ENCODE peak calls at places on chromosomes 3 and 15, in seven cellular contexts. One of them, this sample, is unnamed. For H3K27me3, the result is how much of the 10 kb centered on the place peaks cover.

GRCh38 chr3:8869613-8870012 is 93.7 kb downstream of the RAD18 start:
- DNase-seq in IMR-90: peak
- DNase-seq in trophoblast cell: peak
- DNase-seq in H1: no peak
- DNase-seq in mesendoderm: peak
- DNase-seq in H9: no peak
- DNase-seq in mesenchymal stem cell: peak
- DNase-seq in this sample: peak

GRCh38 chr15:92336588-92336987 is 57.1 kb upstream of the ST8SIA2 start:
- DNase-seq in H9: no peak
- DNase-seq in mesendoderm: no peak
- DNase-seq in H1: no peak
- DNase-seq in IMR-90: no peak
- DNase-seq in trophoblast cell: no peak
- DNase-seq in mesenchymal stem cell: no peak
- DNase-seq in this sample: no peak

GRCh38 chr3:31142139-31142538 is 247.7 kb upstream of the GADL1 start:
- DNase-seq in trophoblast cell: peak
- DNase-seq in H9: no peak
- DNase-seq in H1: no peak
- DNase-seq in mesendoderm: no peak
- DNase-seq in IMR-90: no peak
- DNase-seq in mesenchymal stem cell: no peak
- DNase-seq in this sample: no peak

GRCh38 chr3:89572261-89572660 is 464.8 kb downstream of the EPHA3 start:
- DNase-seq in IMR-90: peak
- DNase-seq in mesenchymal stem cell: no peak
- DNase-seq in mesendoderm: no peak
- DNase-seq in H9: no peak
- DNase-seq in H1: no peak
- DNase-seq in trophoblast cell: no peak
- DNase-seq in this sample: no peak

GRCh38 chr15:68415501-68416157 is 16.3 kb downstream of the ITGA11 start:
- DNase-seq in trophoblast cell: no peak
- DNase-seq in H9: peak
- DNase-seq in H1: peak
- DNase-seq in mesenchymal stem cell: no peak
- DNase-seq in mesendoderm: no peak
- DNase-seq in IMR-90: no peak
- DNase-seq in this sample: no peak

GRCh38 chr3:131329774-131330173 is 51.8 kb upstream of the NUDT16 start:
- DNase-seq in trophoblast cell: no peak
- DNase-seq in IMR-90: no peak
- DNase-seq in mesendoderm: no peak
- DNase-seq in H1: no peak
- DNase-seq in mesenchymal stem cell: no peak
- DNase-seq in H9: no peak
- DNase-seq in this sample: no peak

GRCh38 chr3:197750863-197751737 is 1.4 kb downstream of the FYTTD1 start:
- DNase-seq in H1: no peak
- DNase-seq in H9: no peak
- DNase-seq in trophoblast cell: peak
- DNase-seq in mesendoderm: peak
- DNase-seq in mesenchymal stem cell: peak
- DNase-seq in IMR-90: peak
- DNase-seq in this sample: no peak

GRCh38 chr15:66472176-66472999 is 25.2 kb downstream of the SNAPC5 start:
- DNase-seq in IMR-90: peak
- DNase-seq in trophoblast cell: peak
- DNase-seq in H9: no peak
- DNase-seq in mesendoderm: peak
- DNase-seq in mesenchymal stem cell: peak
- DNase-seq in H1: no peak
- DNase-seq in this sample: no peak

GRCh38 chr3:16795601-16796000 is 89.2 kb upstream of the PLCL2 start:
- DNase-seq in trophoblast cell: no peak
- DNase-seq in mesendoderm: no peak
- DNase-seq in H1: no peak
- DNase-seq in IMR-90: no peak
- DNase-seq in H9: no peak
- DNase-seq in mesenchymal stem cell: no peak
- DNase-seq in this sample: no peak

GRCh38 chr3:54083901-54084300 is 38.5 kb upstream of the CACNA2D3 start:
- DNase-seq in trophoblast cell: no peak
- DNase-seq in mesendoderm: no peak
- DNase-seq in mesenchymal stem cell: no peak
- DNase-seq in H1: no peak
- DNase-seq in H9: no peak
- DNase-seq in IMR-90: no peak
- DNase-seq in this sample: no peak

GRCh38 chr15:25501828-25502446 is 63.1 kb upstream of the UBE3A start:
- DNase-seq in H9: peak
- DNase-seq in mesenchymal stem cell: peak
- DNase-seq in trophoblast cell: peak
- DNase-seq in H1: no peak
- DNase-seq in IMR-90: peak
- DNase-seq in mesendoderm: peak
- DNase-seq in this sample: no peak

GRCh38 chr15:25509697-25510096 is 70.9 kb upstream of the UBE3A start:
- DNase-seq in H1: no peak
- DNase-seq in mesenchymal stem cell: no peak
- DNase-seq in mesendoderm: no peak
- DNase-seq in trophoblast cell: no peak
- DNase-seq in IMR-90: no peak
- DNase-seq in H9: no peak
- DNase-seq in this sample: no peak

GRCh38 chr15:25498835-25499234 is 60.0 kb upstream of the UBE3A start:
- DNase-seq in H1: no peak
- DNase-seq in mesenchymal stem cell: no peak
- DNase-seq in H9: no peak
- DNase-seq in IMR-90: no peak
- DNase-seq in mesendoderm: no peak
- DNase-seq in trophoblast cell: no peak
- DNase-seq in this sample: no peak

GRCh38 chr15:25508369-25509002 is 69.7 kb upstream of the UBE3A start:
- DNase-seq in H1: no peak
- DNase-seq in trophoblast cell: no peak
- DNase-seq in H9: no peak
- DNase-seq in IMR-90: peak
- DNase-seq in mesenchymal stem cell: peak
- DNase-seq in mesendoderm: peak
- DNase-seq in this sample: peak

GRCh38 chr15:25504307-25504706 is 65.5 kb upstream of the UBE3A start:
- DNase-seq in IMR-90: peak
- DNase-seq in mesendoderm: no peak
- DNase-seq in H9: no peak
- DNase-seq in H1: no peak
- DNase-seq in trophoblast cell: no peak
- DNase-seq in mesenchymal stem cell: no peak
- DNase-seq in this sample: no peak
- H3K4ac ChIP-seq in IMR-90: no peak
- H3K4ac ChIP-seq in mesendoderm: no peak
- H3K4ac ChIP-seq in H9: no peak
- H3K4ac ChIP-seq in H1: peak
- H3K4ac ChIP-seq in trophoblast cell: no peak
- H3K4ac ChIP-seq in mesenchymal stem cell: no peak
- H3K4ac ChIP-seq in this sample: no peak

GRCh38 chr15:101531170-101531569 is 41.7 kb upstream of the PCSK6 start:
- DNase-seq in mesenchymal stem cell: no peak
- DNase-seq in H9: no peak
- DNase-seq in IMR-90: no peak
- DNase-seq in mesendoderm: no peak
- DNase-seq in H1: peak
- DNase-seq in trophoblast cell: no peak
- DNase-seq in this sample: no peak
- H3K27me3 ChIP-seq in mesenchymal stem cell: under half
- H3K27me3 ChIP-seq in H9: under half
- H3K27me3 ChIP-seq in IMR-90: under half
- H3K27me3 ChIP-seq in mesendoderm: under half
- H3K27me3 ChIP-seq in H1: under half
- H3K27me3 ChIP-seq in trophoblast cell: under half
- H3K27me3 ChIP-seq in this sample: under half

DNA sequence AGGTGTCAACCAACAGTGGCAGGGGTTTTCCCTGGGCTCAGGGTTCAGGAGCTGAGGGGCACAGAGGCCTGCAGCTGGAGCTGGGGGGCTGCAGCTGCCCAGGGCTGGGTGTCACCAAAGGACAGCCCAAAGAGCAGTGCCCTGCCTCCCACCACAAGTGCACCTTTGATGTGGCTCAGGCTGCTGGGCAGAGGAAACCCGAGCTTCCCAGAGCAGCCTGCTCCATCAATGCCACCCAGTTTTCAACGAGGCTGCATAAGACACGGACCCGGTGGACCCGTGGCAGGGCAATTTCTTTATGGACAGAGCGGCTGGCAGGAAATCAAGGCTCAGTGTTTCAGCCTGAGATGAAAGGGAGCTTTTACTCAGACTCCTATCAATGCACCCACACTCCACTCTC is 18.8 kb downstream of the SEMA5B start:
- DNase-seq in H9: no peak
- DNase-seq in trophoblast cell: no peak
- DNase-seq in IMR-90: no peak
- DNase-seq in H1: no peak
- DNase-seq in mesenchymal stem cell: no peak
- DNase-seq in mesendoderm: no peak
- DNase-seq in this sample: no peak
- H3K4ac ChIP-seq in H9: no peak
- H3K4ac ChIP-seq in trophoblast cell: no peak
- H3K4ac ChIP-seq in IMR-90: no peak
- H3K4ac ChIP-seq in H1: no peak
- H3K4ac ChIP-seq in mesenchymal stem cell: no peak
- H3K4ac ChIP-seq in mesendoderm: no peak
- H3K4ac ChIP-seq in this sample: no peak

DNA sequence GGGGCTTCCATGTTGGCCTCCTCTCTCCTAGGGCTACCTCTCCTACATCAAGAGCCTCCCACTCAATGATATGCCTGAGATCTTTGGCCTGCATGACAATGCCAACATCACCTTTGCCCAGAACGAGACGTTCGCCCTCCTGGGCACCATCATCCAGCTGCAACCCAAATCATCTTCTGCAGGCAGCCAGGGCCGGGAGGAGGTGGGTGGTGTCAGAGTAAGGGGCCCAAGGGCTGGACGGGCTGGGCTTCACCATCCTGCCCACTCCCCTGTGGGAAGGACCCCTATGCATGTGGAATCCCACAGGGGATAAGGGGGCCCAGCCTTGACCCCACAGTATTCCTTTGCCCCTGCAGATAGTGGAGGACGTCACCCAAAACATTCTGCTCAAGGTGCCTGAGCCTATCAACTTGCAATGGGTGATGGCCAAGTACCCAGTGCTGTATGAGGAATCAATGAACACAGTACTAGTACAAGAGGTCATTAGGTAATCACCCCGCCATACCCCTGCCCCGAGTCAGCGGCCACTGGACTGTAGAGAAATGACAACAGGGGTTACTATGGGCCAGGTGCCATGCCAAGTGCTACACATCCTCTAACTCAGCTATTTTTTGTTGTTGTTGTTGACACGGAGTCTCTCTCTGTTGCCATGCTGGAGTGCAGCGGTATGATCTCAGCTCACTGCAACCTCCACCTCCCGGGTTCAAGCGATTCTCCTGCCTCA is 47.1 kb downstream of the SEMA3G start:
- DNase-seq in IMR-90: no peak
- DNase-seq in mesenchymal stem cell: no peak
- DNase-seq in mesendoderm: peak
- DNase-seq in trophoblast cell: no peak
- DNase-seq in H9: no peak
- DNase-seq in H1: no peak
- DNase-seq in this sample: no peak
- H3K27me3 ChIP-seq in IMR-90: under half
- H3K27me3 ChIP-seq in mesenchymal stem cell: under half
- H3K27me3 ChIP-seq in mesendoderm: under half
- H3K27me3 ChIP-seq in trophoblast cell: under half
- H3K27me3 ChIP-seq in H9: under half
- H3K27me3 ChIP-seq in H1: under half
- H3K27me3 ChIP-seq in this sample: under half

GRCh38 chr15:27601239-27601942 is 497.7 kb downstream of the OCA2 start:
- DNase-seq in H1: no peak
- DNase-seq in IMR-90: no peak
- DNase-seq in mesendoderm: peak
- DNase-seq in mesenchymal stem cell: no peak
- DNase-seq in H9: no peak
- DNase-seq in trophoblast cell: no peak
- DNase-seq in this sample: no peak

GRCh38 chr15:27598251-27599045 is 500.7 kb downstream of the OCA2 start:
- DNase-seq in mesenchymal stem cell: no peak
- DNase-seq in H1: no peak
- DNase-seq in H9: no peak
- DNase-seq in IMR-90: no peak
- DNase-seq in trophoblast cell: no peak
- DNase-seq in mesendoderm: no peak
- DNase-seq in this sample: no peak
- H3K4ac ChIP-seq in mesenchymal stem cell: no peak
- H3K4ac ChIP-seq in H1: no peak
- H3K4ac ChIP-seq in H9: no peak
- H3K4ac ChIP-seq in IMR-90: no peak
- H3K4ac ChIP-seq in trophoblast cell: no peak
- H3K4ac ChIP-seq in mesendoderm: no peak
- H3K4ac ChIP-seq in this sample: no peak

GRCh38 chr3:195835791-195836190 is 24.1 kb upstream of the MUC4 start:
- DNase-seq in mesenchymal stem cell: no peak
- DNase-seq in H1: no peak
- DNase-seq in trophoblast cell: no peak
- DNase-seq in H9: no peak
- DNase-seq in mesendoderm: no peak
- DNase-seq in IMR-90: no peak
- DNase-seq in this sample: no peak

GRCh38 chr3:195834675-195835583 is 23.2 kb upstream of the MUC4 start:
- DNase-seq in mesendoderm: no peak
- DNase-seq in mesenchymal stem cell: no peak
- DNase-seq in IMR-90: no peak
- DNase-seq in H1: no peak
- DNase-seq in trophoblast cell: no peak
- DNase-seq in H9: no peak
- DNase-seq in this sample: no peak

GRCh38 chr3:195839260-195840010 is 27.7 kb upstream of the MUC4 start:
- DNase-seq in mesenchymal stem cell: no peak
- DNase-seq in trophoblast cell: no peak
- DNase-seq in IMR-90: no peak
- DNase-seq in H1: no peak
- DNase-seq in mesendoderm: no peak
- DNase-seq in H9: no peak
- DNase-seq in this sample: no peak

GRCh38 chr3:195836736-195837135 is 25.0 kb upstream of the MUC4 start:
- DNase-seq in H1: no peak
- DNase-seq in mesenchymal stem cell: no peak
- DNase-seq in H9: no peak
- DNase-seq in IMR-90: no peak
- DNase-seq in mesendoderm: no peak
- DNase-seq in trophoblast cell: no peak
- DNase-seq in this sample: no peak

DNA sequence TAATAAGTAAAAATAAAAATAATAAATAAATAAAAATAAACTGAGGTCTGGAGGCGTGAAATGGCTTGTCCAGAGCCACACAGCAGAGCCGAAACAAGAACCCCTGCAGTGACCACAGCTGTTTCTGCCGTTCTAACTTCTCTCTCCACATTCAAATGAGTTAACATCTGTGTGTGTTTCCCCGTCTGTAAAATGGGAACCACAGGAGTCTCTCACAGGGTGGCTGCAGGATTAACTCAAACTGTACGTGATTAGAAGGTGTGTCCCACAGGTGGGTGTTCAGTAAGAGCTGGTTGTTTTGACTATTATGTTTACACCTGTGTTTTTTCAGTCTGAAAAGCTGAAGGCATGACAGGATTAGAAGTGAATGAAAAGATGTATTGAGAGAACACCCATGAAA is 27.0 kb upstream of the MUC4 start:
- DNase-seq in H1: no peak
- DNase-seq in mesenchymal stem cell: no peak
- DNase-seq in trophoblast cell: no peak
- DNase-seq in mesendoderm: no peak
- DNase-seq in IMR-90: no peak
- DNase-seq in H9: no peak
- DNase-seq in this sample: no peak
- H3K27me3 ChIP-seq in H1: under half
- H3K27me3 ChIP-seq in mesenchymal stem cell: under half
- H3K27me3 ChIP-seq in trophoblast cell: under half
- H3K27me3 ChIP-seq in mesendoderm: under half
- H3K27me3 ChIP-seq in IMR-90: under half
- H3K27me3 ChIP-seq in H9: under half
- H3K27me3 ChIP-seq in this sample: under half